ENCODE peak calls at places on chromosomes 12 and 14, in five cellular contexts. One of them, this sample, is unnamed.

GRCh38 chr12:124484526-124484953 is 82.9 kb downstream of the NCOR2 start:
- DNase-seq in T-helper 9 cell: no peak
- DNase-seq in A549: no peak
- DNase-seq in HuH-7.5: no peak
- DNase-seq in head of caudate nucleus: no peak
- DNase-seq in this sample: no peak

GRCh38 chr12:89382366-89382765 is 30.1 kb upstream of the DUSP6 start:
- DNase-seq in head of caudate nucleus: no peak
- DNase-seq in A549: no peak
- DNase-seq in T-helper 9 cell: no peak
- DNase-seq in HuH-7.5: no peak
- DNase-seq in this sample: no peak

GRCh38 chr14:64438181-64438839 is 27.0 kb upstream of the AKAP5 start:
- DNase-seq in head of caudate nucleus: peak
- DNase-seq in A549: peak
- DNase-seq in T-helper 9 cell: no peak
- DNase-seq in HuH-7.5: no peak
- DNase-seq in this sample: no peak

GRCh38 chr12:31773867-31774266 is 45.0 kb upstream of the AMN1 start:
- DNase-seq in head of caudate nucleus: no peak
- DNase-seq in HuH-7.5: peak
- DNase-seq in A549: peak
- DNase-seq in T-helper 9 cell: no peak
- DNase-seq in this sample: no peak

GRCh38 chr12:84919271-84919670 is 6.7 kb upstream of the SLC6A15 start:
- DNase-seq in A549: no peak
- DNase-seq in HuH-7.5: no peak
- DNase-seq in T-helper 9 cell: no peak
- DNase-seq in head of caudate nucleus: no peak
- DNase-seq in this sample: no peak

GRCh38 chr12:2443766-2444165 is 351.0 kb upstream of the FKBP4 start:
- DNase-seq in A549: no peak
- DNase-seq in head of caudate nucleus: no peak
- DNase-seq in HuH-7.5: no peak
- DNase-seq in T-helper 9 cell: no peak
- DNase-seq in this sample: no peak

GRCh38 chr12:124347805-124348658 is 53.1 kb downstream of the RFLNA start:
- DNase-seq in A549: no peak
- DNase-seq in head of caudate nucleus: peak
- DNase-seq in HuH-7.5: no peak
- DNase-seq in T-helper 9 cell: peak
- DNase-seq in this sample: no peak

GRCh38 chr12:639988-640387 is 23.3 kb downstream of the NINJ2 start:
- DNase-seq in HuH-7.5: no peak
- DNase-seq in T-helper 9 cell: no peak
- DNase-seq in head of caudate nucleus: no peak
- DNase-seq in A549: no peak
- DNase-seq in this sample: no peak

GRCh38 chr12:8668441-8668840 is 5.8 kb upstream of the MFAP5 start:
- DNase-seq in A549: no peak
- DNase-seq in head of caudate nucleus: peak
- DNase-seq in HuH-7.5: no peak
- DNase-seq in T-helper 9 cell: no peak
- DNase-seq in this sample: no peak

GRCh38 chr12:54988402-54989054 is 4.0 kb upstream of the TESPA1 start:
- DNase-seq in head of caudate nucleus: peak
- DNase-seq in HuH-7.5: no peak
- DNase-seq in A549: no peak
- DNase-seq in T-helper 9 cell: no peak
- DNase-seq in this sample: peak

GRCh38 chr12:65825573-65826512 is 1.6 kb downstream of the HMGA2 start:
- DNase-seq in A549: peak
- DNase-seq in T-helper 9 cell: no peak
- DNase-seq in head of caudate nucleus: no peak
- DNase-seq in HuH-7.5: peak
- DNase-seq in this sample: no peak

GRCh38 chr12:113253532-113254285 is 32.4 kb downstream of the TPCN1 start:
- DNase-seq in A549: no peak
- DNase-seq in HuH-7.5: no peak
- DNase-seq in head of caudate nucleus: no peak
- DNase-seq in T-helper 9 cell: no peak
- DNase-seq in this sample: no peak

GRCh38 chr12:44053550-44054243 is 217.8 kb downstream of the TMEM117 start:
- DNase-seq in A549: no peak
- DNase-seq in T-helper 9 cell: no peak
- DNase-seq in HuH-7.5: no peak
- DNase-seq in head of caudate nucleus: no peak
- DNase-seq in this sample: no peak

GRCh38 chr12:67161322-67161918 is 107.7 kb upstream of the CAND1 start:
- DNase-seq in A549: peak
- DNase-seq in head of caudate nucleus: peak
- DNase-seq in T-helper 9 cell: no peak
- DNase-seq in HuH-7.5: peak
- DNase-seq in this sample: peak

GRCh38 chr14:33902363-33902762 is 48.5 kb downstream of the EGLN3 start:
- DNase-seq in head of caudate nucleus: no peak
- DNase-seq in T-helper 9 cell: no peak
- DNase-seq in HuH-7.5: no peak
- DNase-seq in A549: no peak
- DNase-seq in this sample: no peak

GRCh38 chr14:70036665-70037064 is 152.1 kb downstream of the SLC8A3 start:
- DNase-seq in HuH-7.5: no peak
- DNase-seq in A549: peak
- DNase-seq in T-helper 9 cell: no peak
- DNase-seq in head of caudate nucleus: no peak
- DNase-seq in this sample: no peak

GRCh38 chr14:65281991-65282908 is 130.3 kb upstream of the FUT8 start:
- DNase-seq in T-helper 9 cell: no peak
- DNase-seq in A549: no peak
- DNase-seq in head of caudate nucleus: peak
- DNase-seq in HuH-7.5: no peak
- DNase-seq in this sample: peak

GRCh38 chr12:19546611-19547162 is 107.4 kb downstream of the AEBP2 start:
- DNase-seq in HuH-7.5: no peak
- DNase-seq in head of caudate nucleus: no peak
- DNase-seq in T-helper 9 cell: no peak
- DNase-seq in A549: no peak
- DNase-seq in this sample: peak

GRCh38 chr12:104604995-104605675 is 148.4 kb downstream of the CHST11 start:
- DNase-seq in HuH-7.5: no peak
- DNase-seq in A549: no peak
- DNase-seq in head of caudate nucleus: no peak
- DNase-seq in T-helper 9 cell: no peak
- DNase-seq in this sample: no peak

GRCh38 chr12:106675651-106676435 is 93.0 kb downstream of the RFX4 start:
- DNase-seq in A549: no peak
- DNase-seq in HuH-7.5: no peak
- DNase-seq in head of caudate nucleus: no peak
- DNase-seq in T-helper 9 cell: no peak
- DNase-seq in this sample: no peak

GRCh38 chr12:91274886-91275285 is 92.3 kb upstream of the DCN start:
- DNase-seq in A549: no peak
- DNase-seq in T-helper 9 cell: no peak
- DNase-seq in head of caudate nucleus: no peak
- DNase-seq in HuH-7.5: no peak
- DNase-seq in this sample: peak

GRCh38 chr14:81193924-81194633 is 26.7 kb downstream of the GTF2A1 start:
- DNase-seq in T-helper 9 cell: no peak
- DNase-seq in head of caudate nucleus: no peak
- DNase-seq in A549: no peak
- DNase-seq in HuH-7.5: no peak
- DNase-seq in this sample: no peak

GRCh38 chr12:105861232-105861631 is 277.5 kb downstream of the NUAK1 start:
- DNase-seq in T-helper 9 cell: no peak
- DNase-seq in head of caudate nucleus: no peak
- DNase-seq in A549: no peak
- DNase-seq in HuH-7.5: no peak
- DNase-seq in this sample: no peak

GRCh38 chr14:92458959-92459478 is 54.6 kb upstream of the RIN3 start:
- DNase-seq in T-helper 9 cell: no peak
- DNase-seq in HuH-7.5: no peak
- DNase-seq in head of caudate nucleus: no peak
- DNase-seq in A549: no peak
- DNase-seq in this sample: no peak

GRCh38 chr14:21102472-21103164 is 1.8 kb downstream of the TMEM253 start:
- DNase-seq in A549: no peak
- DNase-seq in HuH-7.5: peak
- DNase-seq in head of caudate nucleus: no peak
- DNase-seq in T-helper 9 cell: no peak
- DNase-seq in this sample: no peak